ENCODE peak calls at places on chromosomes 12 and 14, in ten cellular contexts. Q is mammary epithelial cell; Z is astrocyte of the spinal cord; S is H9; B is PC-9; D is right lobe of liver; N is fibroblast of lung; J is activated CD8-positive, alpha-beta T cell treated with anti-CD3 and anti-CD28 coated beads for 36 hours; W is AG04449; F is lower lobe of right lung. P is an unnamed sample.

GRCh38 chr12:117333331-117334000 is 28.0 kb downstream of the NOS1 start:
- DNase-seq in Q (no peak), Z (no peak), S (no peak), B (no peak), D (no peak), N (no peak), J (no peak), W (no peak), F (no peak), P (no peak)

GRCh38 chr12:116332705-116333380 is 55.4 kb upstream of the MED13L start:
- DNase-seq in Q (no peak), Z (no peak), S (no peak), B (no peak), D (no peak), N (no peak), J (no peak), W (no peak), F (no peak), P (no peak)

GRCh38 chr14:66746316-66747006 is 238.5 kb downstream of the GPHN start:
- DNase-seq in Q (peak; percentile 28), Z (peak; percentile 57), S (no peak), B (peak; percentile 6), D (no peak), N (peak; percentile 71), J (peak; percentile 18), W (peak; percentile 2), F (no peak), P (no peak)

GRCh38 chr14:60622920-60623263 is 26.4 kb downstream of the SIX1 start:
- DNase-seq in Q (no peak), Z (peak; percentile 92), S (no peak), B (no peak), D (no peak), N (peak; percentile 87), J (no peak), W (peak; percentile 37), F (no peak), P (no peak)

GRCh38 chr12:120583478-120584030 is 2.4 kb upstream of the POP5 start:
- DNase-seq in Q (peak; percentile 40), Z (peak; percentile 67), S (peak; percentile 87), B (peak; percentile 72), D (peak; percentile 78), N (peak; percentile 67), J (peak; percentile 86), W (no peak), F (peak; percentile 80), P (no peak)

GRCh38 chr12:93109794-93110203 is 180.7 kb upstream of the EEA1 start:
- DNase-seq in Q (no peak), Z (no peak), S (no peak), B (no peak), D (no peak), N (no peak), J (peak; percentile 57), W (no peak), F (no peak), P (no peak)

GRCh38 chr14:99758121-99758871 is 34.9 kb upstream of the EML1 start:
- DNase-seq in Q (peak; percentile 84), Z (peak; percentile 94), S (peak; percentile 79), B (no peak), D (peak; percentile 12), N (peak; percentile 93), J (no peak), W (peak; percentile 86), F (no peak), P (peak; percentile 88)

GRCh38 chr12:110100315-110100970 is 23.7 kb upstream of the IFT81 start:
- DNase-seq in Q (peak; percentile 32), Z (peak; percentile 76), S (peak; percentile 81), B (peak; percentile 53), D (peak; percentile 61), N (peak; percentile 85), J (peak; percentile 78), W (no peak), F (peak; percentile 48), P (no peak)

GRCh38 chr12:63098851-63099250 is 52.1 kb downstream of the AVPR1A start:
- DNase-seq in Q (no peak), Z (no peak), S (no peak), B (peak; percentile 8), D (no peak), N (no peak), J (no peak), W (no peak), F (no peak), P (no peak)
- TF ChIP-seq CTCF in Q (no peak), Z (no peak), S (peak; percentile 35), B (no peak), D (peak; percentile 41), N (no peak), J (no peak), W (no peak), F (no peak), P (no peak)

GRCh38 chr12:126912111-126912510 is 1354.9 kb upstream of the TMEM132C start:
- DNase-seq in Q (no peak), Z (no peak), S (no peak), B (no peak), D (no peak), N (no peak), J (no peak), W (no peak), F (no peak), P (no peak)

GRCh38 chr12:126914170-126914796 is 1352.7 kb upstream of the TMEM132C start:
- DNase-seq in Q (no peak), Z (no peak), S (no peak), B (no peak), D (no peak), N (no peak), J (no peak), W (no peak), F (no peak), P (no peak)

GRCh38 chr12:126908765-126909142 is 1358.2 kb upstream of the TMEM132C start:
- DNase-seq in Q (no peak), Z (no peak), S (no peak), B (no peak), D (no peak), N (no peak), J (no peak), W (no peak), F (no peak), P (no peak)

GRCh38 chr12:126907900-126908764 is 1358.8 kb upstream of the TMEM132C start:
- DNase-seq in Q (no peak), Z (no peak), S (no peak), B (no peak), D (no peak), N (no peak), J (peak; percentile 46), W (no peak), F (no peak), P (no peak)

DNA sequence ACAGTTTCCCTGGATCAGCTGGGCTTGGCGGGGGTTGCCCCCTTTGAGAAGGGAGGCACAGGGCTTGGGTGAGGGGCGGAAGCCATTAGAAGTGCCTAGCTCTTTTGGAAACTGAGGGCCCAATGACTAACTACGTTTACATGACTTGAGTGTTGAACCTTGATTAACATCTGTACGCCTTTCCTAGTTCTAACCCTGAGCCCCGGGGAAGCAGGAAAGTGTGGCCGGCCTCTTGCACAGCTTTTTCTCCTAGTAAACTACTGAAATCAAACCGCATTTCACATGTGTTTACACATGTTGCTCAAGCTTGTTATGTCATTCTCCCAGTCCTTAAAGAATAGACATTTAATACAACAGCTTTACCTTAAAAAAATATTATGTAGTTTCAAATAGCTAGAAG is 1356.4 kb upstream of the TMEM132C start:
- DNase-seq in Q (no peak), Z (no peak), S (no peak), B (no peak), D (no peak), N (no peak), J (no peak), W (no peak), F (no peak), P (no peak)
- TF ChIP-seq CTCF in Q (no peak), Z (no peak), S (no peak), B (no peak), D (no peak), N (no peak), J (no peak), W (no peak), F (no peak), P (no peak)

DNA sequence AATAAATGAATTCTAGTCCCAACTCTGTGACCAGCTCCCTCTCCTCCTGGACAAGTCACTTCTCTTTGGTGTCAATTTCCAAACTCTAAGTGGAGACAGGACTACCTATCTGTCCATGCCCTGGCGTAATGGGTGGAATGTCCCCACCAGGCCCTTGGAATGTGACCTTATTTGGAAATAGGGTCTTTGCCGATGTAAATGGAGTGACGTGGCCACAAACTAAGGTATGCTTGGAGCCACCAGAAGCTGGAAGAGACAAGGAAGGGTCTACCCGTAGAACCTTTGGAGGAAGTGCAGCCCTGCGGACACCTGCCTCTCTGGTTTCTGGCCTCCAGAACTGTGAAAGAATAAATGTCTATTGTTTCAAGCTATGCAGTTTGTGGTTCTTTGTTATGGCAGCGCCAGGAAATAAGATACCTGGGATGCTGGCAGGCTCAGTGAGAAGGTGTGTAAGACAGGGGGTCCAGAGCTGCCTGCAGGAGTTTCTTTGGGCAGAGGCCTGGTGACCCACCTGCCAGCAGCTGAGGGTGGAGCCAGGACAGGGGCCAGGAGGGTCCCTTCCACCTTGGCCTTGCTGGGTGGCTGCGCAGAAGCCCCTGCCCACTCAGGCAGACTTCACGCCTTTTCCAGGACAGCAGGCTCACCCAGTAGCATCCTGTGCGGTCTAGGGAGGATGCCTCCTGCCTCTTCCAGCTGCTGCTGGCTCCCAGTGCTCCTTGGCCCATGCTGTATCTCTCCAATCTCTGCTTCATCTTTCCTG is 45.8 kb downstream of the ARL6IP4 start:
- DNase-seq in Q (no peak), Z (no peak), S (no peak), B (no peak), D (no peak), N (no peak), J (no peak), W (no peak), F (no peak), P (no peak)
- TF ChIP-seq CTCF in Q (no peak), Z (no peak), S (no peak), B (no peak), D (no peak), N (no peak), J (no peak), W (no peak), F (no peak), P (no peak)

GRCh38 chr12:121792607-121793500 is 634 bp downstream of the RHOF start:
- DNase-seq in Q (no peak), Z (no peak), S (no peak), B (no peak), D (peak; percentile 73), N (no peak), J (peak; percentile 85), W (no peak), F (peak; percentile 81), P (no peak)

GRCh38 chr12:121793501-121793835 is at the start of gene RHOF:
- DNase-seq in Q (no peak), Z (no peak), S (no peak), B (no peak), D (no peak), N (no peak), J (no peak), W (no peak), F (peak; percentile 80), P (no peak)

GRCh38 chr12:121793836-121794531 is 496 bp upstream of the RHOF start:
- DNase-seq in Q (peak; percentile 88), Z (peak; percentile 93), S (peak; percentile 98), B (peak; percentile 98), D (peak; percentile 93), N (peak; percentile 91), J (peak; percentile 95), W (peak; percentile 69), F (peak; percentile 96), P (no peak)

GRCh38 chr12:121789800-121790748 is 3.4 kb downstream of the RHOF start:
- DNase-seq in Q (no peak), Z (no peak), S (no peak), B (peak; percentile 66), D (peak; percentile 83), N (no peak), J (peak; percentile 98), W (no peak), F (peak; percentile 90), P (no peak)

DNA sequence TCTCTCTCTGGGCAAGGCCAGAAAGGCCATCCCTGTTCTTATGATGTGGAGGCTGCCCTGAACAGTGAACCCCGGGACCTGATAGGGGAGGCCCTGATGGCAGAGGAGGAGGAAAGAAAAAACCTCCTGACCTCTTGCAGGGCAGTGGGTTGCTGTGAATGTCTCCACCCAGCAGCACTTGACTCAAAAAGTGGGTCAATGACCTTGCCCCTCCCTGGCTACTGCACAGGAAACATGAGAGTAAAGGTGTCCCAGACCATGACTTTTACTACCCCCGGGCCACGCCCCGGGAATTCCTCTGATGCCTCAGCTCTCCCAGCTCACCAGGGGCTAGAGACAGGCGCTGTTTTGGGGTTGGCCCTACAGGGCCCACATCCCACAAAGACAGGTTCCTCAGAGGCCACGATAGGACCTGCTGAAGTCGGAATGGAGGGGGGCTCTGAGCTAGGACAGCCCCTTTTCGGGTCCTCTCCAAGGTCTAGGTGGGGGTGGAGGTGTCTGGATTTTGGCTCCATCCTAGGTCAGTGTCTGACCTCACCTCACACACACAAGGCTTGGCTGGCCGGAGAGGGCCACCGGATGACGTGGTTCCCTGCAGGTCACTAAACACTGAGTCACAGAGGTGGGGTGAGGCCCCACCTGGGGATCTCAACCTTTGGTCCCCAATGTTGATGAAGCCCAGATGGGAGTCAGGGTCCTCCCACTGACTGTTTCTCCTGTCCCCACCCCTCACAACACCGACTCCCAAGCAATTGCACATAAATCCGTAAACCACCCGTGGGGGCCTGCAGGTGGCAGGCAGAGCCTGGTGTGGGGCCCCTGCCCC is 1.6 kb downstream of the RHOF start:
- DNase-seq in Q (no peak), Z (no peak), S (no peak), B (peak; percentile 91), D (peak; percentile 54), N (no peak), J (peak; percentile 62), W (no peak), F (no peak), P (no peak)
- TF ChIP-seq CTCF in Q (no peak), Z (no peak), S (no peak), B (no peak), D (no peak), N (no peak), J (no peak), W (no peak), F (no peak), P (no peak)